ENCODE peak calls at places on chromosomes 11 and 22, in five cellular contexts. C, Z, D, N and G are unnamed samples.

GRCh38 chr11:13007702-13008435 is 1.2 kb upstream of the RASSF10 start:
- DNase-seq in C (no peak), Z (no peak), D (no peak), N (no peak), G (no peak)

GRCh38 chr11:36376315-36376887 is 80.3 kb downstream of the PRR5L start:
- DNase-seq in C (no peak), Z (peak), D (peak), N (no peak), G (peak)

GRCh38 chr11:114059278-114059983 is at the start of gene ZBTB16:
- DNase-seq in C (peak), Z (peak), D (no peak), N (peak), G (no peak)

GRCh38 chr11:28834877-28835276 is 726.7 kb downstream of the METTL15 start:
- DNase-seq in C (no peak), Z (peak), D (peak), N (no peak), G (peak)

GRCh38 chr11:36452231-36452630 is 57.8 kb downstream of the TRAF6 start:
- DNase-seq in C (no peak), Z (peak), D (peak), N (no peak), G (peak)

GRCh38 chr11:115060840-115061239 is 382.5 kb downstream of the NXPE2 start:
- DNase-seq in C (no peak), Z (no peak), D (no peak), N (no peak), G (no peak)

GRCh38 chr11:120168960-120169681 is 31.2 kb upstream of the TRIM29 start:
- DNase-seq in C (peak), Z (peak), D (peak), N (peak), G (no peak)

GRCh38 chr11:68066742-68067141 is 27.9 kb downstream of the TCIRG1 start:
- DNase-seq in C (no peak), Z (peak), D (peak), N (no peak), G (no peak)

GRCh38 chr11:75874942-75875341 is 59.9 kb downstream of the UVRAG start:
- DNase-seq in C (no peak), Z (no peak), D (no peak), N (no peak), G (no peak)

GRCh38 chr11:33480636-33481035 is 220.0 kb downstream of the C11orf91 start:
- DNase-seq in C (no peak), Z (no peak), D (no peak), N (no peak), G (no peak)

GRCh38 chr11:67302571-67303131 is 679 bp upstream of the SSH3 start:
- DNase-seq in C (no peak), Z (peak), D (peak), N (no peak), G (no peak)

GRCh38 chr11:128512478-128513127 is 74.8 kb downstream of the ETS1 start:
- DNase-seq in C (no peak), Z (no peak), D (no peak), N (no peak), G (no peak)

GRCh38 chr11:128511712-128512111 is 75.6 kb downstream of the ETS1 start:
- DNase-seq in C (no peak), Z (no peak), D (no peak), N (no peak), G (no peak)

GRCh38 chr11:128507936-128508335 is 79.4 kb downstream of the ETS1 start:
- DNase-seq in C (no peak), Z (no peak), D (no peak), N (no peak), G (no peak)

GRCh38 chr11:128508785-128509518 is 78.4 kb downstream of the ETS1 start:
- DNase-seq in C (no peak), Z (no peak), D (peak), N (no peak), G (no peak)

GRCh38 chr11:128509990-128510389 is 77.4 kb downstream of the ETS1 start:
- DNase-seq in C (no peak), Z (peak), D (no peak), N (no peak), G (no peak)
- H3K4me3 ChIP-seq in C (peak), Z (no peak), D (no peak), N (no peak), G (no peak)

DNA sequence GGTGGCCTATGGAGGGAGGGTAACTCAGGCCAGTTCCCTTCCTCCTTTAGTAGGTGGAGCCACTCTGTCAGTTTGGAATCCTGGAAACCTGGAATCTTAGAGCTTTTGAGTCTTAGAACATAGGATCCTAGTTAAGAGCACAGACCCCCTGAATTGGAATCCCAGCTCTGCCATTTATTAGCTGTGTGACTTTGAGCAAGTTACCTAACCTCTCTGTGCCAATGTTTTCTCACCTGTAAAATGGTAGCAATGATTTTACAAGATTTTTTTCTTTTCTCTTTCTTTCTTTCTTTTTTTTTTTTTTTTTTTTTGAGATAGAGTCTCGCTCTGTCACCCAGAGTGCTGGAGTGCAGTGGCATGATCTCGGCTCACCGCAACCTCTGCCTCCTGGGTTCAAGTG is 17.1 kb upstream of the CACNA1I start:
- DNase-seq in C (no peak), Z (no peak), D (no peak), N (no peak), G (no peak)
- H3K4me3 ChIP-seq in C (no peak), Z (no peak), D (no peak), N (no peak), G (no peak)

DNA sequence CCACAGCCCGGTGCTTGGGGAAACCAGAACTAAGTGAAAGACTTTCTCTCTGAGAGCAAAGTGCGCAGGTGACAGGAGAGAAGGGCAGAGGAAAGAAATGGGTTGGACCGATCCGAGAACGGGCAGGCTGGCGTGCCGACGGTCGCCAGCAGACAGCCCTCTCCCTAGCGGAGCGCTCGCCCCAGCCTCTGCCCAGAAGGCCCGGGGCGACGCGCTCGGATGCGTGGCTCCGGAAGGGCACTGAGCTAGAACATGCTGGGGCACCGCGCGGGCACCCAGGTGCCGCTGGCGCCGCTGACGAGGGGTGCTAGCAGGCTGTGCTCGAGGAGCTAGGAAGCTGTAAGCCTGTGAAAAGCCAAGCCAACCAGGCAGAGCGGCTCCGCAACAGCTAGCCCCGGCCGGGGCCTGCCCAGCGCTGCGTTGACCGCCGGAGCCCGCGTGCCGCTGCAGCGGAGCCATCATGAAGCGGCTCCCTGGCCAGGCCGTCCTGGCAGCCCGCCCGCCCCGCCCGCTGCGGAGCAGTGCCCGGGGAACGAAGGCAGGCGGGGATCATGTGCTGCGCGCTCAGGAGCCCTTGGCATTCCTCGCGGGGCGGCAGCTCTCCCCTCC is 22.1 kb upstream of the RRAS2 start:
- DNase-seq in C (peak), Z (peak), D (peak), N (peak), G (peak)
- H3K4me3 ChIP-seq in C (peak), Z (peak), D (peak), N (peak), G (peak)

GRCh38 chr11:61918251-61919112 is 1.1 kb upstream of the RAB3IL1 start:
- DNase-seq in C (no peak), Z (peak), D (peak), N (peak), G (no peak)
- H3K4me3 ChIP-seq in C (no peak), Z (no peak), D (peak), N (no peak), G (no peak)

GRCh38 chr11:27013741-27014415 is 20.0 kb downstream of the FIBIN start:
- DNase-seq in C (no peak), Z (peak), D (peak), N (no peak), G (no peak)

GRCh38 chr11:27008811-27009535 is 15.1 kb downstream of the FIBIN start:
- DNase-seq in C (no peak), Z (no peak), D (peak), N (no peak), G (no peak)

GRCh38 chr11:27011560-27012253 is 17.8 kb downstream of the FIBIN start:
- DNase-seq in C (no peak), Z (no peak), D (no peak), N (no peak), G (no peak)

GRCh38 chr11:27012254-27012921 is 18.5 kb downstream of the FIBIN start:
- DNase-seq in C (no peak), Z (peak), D (peak), N (no peak), G (peak)
- H3K4me3 ChIP-seq in C (no peak), Z (no peak), D (no peak), N (no peak), G (no peak)

GRCh38 chr22:23242473-23243001 is 62.2 kb downstream of the BCR start:
- DNase-seq in C (no peak), Z (no peak), D (no peak), N (no peak), G (peak)
- H3K4me3 ChIP-seq in C (peak), Z (no peak), D (no peak), N (no peak), G (no peak)

DNA sequence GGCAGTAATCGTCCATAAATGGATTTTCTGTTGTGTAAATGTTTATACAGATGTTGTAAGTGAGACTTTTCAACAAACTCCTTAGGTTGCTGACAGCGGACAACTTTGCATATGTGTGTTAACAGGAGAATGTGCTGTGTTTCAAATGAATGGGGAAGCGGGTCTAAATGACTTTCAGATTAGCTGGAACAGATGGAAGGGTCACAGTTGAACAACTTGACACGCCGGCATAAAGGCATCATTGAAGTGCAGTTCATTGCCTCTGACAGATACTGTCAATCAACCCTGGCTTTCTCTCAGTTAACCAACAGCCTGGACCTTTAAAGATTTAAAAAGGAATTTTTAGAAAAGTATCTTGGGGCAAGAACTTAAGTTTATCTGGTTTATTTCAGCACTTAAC is 98.2 kb upstream of the DBX1 start:
- DNase-seq in C (no peak), Z (no peak), D (no peak), N (no peak), G (no peak)
- H3K4me3 ChIP-seq in C (no peak), Z (no peak), D (no peak), N (no peak), G (no peak)

GRCh38 chr11:64339754-64340408 is at the start of gene CCDC88B:
- DNase-seq in C (peak), Z (no peak), D (no peak), N (no peak), G (no peak)
- H3K4me3 ChIP-seq in C (peak), Z (no peak), D (no peak), N (no peak), G (no peak)

DNA sequence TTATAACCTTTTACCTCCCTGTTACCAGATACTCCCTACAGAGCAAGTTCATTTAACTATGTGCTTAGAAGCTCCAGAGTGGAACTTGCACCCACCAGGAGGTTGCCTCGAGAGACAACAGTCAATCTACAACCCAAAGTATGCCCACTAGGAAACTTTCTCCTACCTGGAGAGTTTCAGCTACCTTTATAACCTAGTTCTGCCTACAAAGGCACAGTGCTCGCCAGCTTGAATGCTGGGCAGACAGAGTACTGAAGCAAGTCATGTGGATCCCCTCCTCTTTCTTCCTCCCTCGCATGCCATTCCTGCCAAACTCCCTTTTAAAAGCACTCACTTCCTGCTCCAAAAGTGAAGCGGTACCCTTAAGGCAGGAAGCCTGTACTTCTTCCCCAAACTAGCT is 258.9 kb downstream of the SWAP70 start:
- DNase-seq in C (no peak), Z (peak), D (peak), N (no peak), G (no peak)
- H3K4me3 ChIP-seq in C (no peak), Z (no peak), D (no peak), N (no peak), G (no peak)